ENCODE peak calls at places on chromosomes 1 and 21, in eight cellular contexts. One of them, this sample, is unnamed.

GRCh38 chr1:203127672-203128611 is at the start of gene ADORA1:
- DNase-seq in effector memory CD8-positive, alpha-beta T cell: no peak
- DNase-seq in foreskin fibroblast: peak; percentile 33
- DNase-seq in activated T-cell treated with anti-CD3 and anti-CD28 coated beads for 1 hour: no peak
- DNase-seq in HT1080: peak; percentile 46
- DNase-seq in HuH-7.5: peak; percentile 28
- DNase-seq in H54: peak; percentile 80
- DNase-seq in CD4-positive, alpha-beta T cell: no peak
- DNase-seq in this sample: peak; percentile 76

GRCh38 chr1:36525166-36525565 is 42.5 kb upstream of the CSF3R start:
- DNase-seq in effector memory CD8-positive, alpha-beta T cell: no peak
- DNase-seq in foreskin fibroblast: no peak
- DNase-seq in activated T-cell treated with anti-CD3 and anti-CD28 coated beads for 1 hour: no peak
- DNase-seq in HT1080: no peak
- DNase-seq in HuH-7.5: no peak
- DNase-seq in H54: no peak
- DNase-seq in CD4-positive, alpha-beta T cell: no peak
- DNase-seq in this sample: no peak

GRCh38 chr1:3315991-3316943 is 138.2 kb upstream of the ARHGEF16 start:
- DNase-seq in effector memory CD8-positive, alpha-beta T cell: peak; percentile 7
- DNase-seq in foreskin fibroblast: no peak
- DNase-seq in activated T-cell treated with anti-CD3 and anti-CD28 coated beads for 1 hour: no peak
- DNase-seq in HT1080: no peak
- DNase-seq in HuH-7.5: no peak
- DNase-seq in H54: no peak
- DNase-seq in CD4-positive, alpha-beta T cell: peak; percentile 5
- DNase-seq in this sample: peak; percentile 58

GRCh38 chr1:79362470-79362869 is 355.9 kb upstream of the ADGRL4 start:
- DNase-seq in effector memory CD8-positive, alpha-beta T cell: no peak
- DNase-seq in foreskin fibroblast: no peak
- DNase-seq in activated T-cell treated with anti-CD3 and anti-CD28 coated beads for 1 hour: no peak
- DNase-seq in HT1080: no peak
- DNase-seq in HuH-7.5: no peak
- DNase-seq in H54: no peak
- DNase-seq in CD4-positive, alpha-beta T cell: no peak
- DNase-seq in this sample: no peak

GRCh38 chr1:149877211-149877946 is 22.0 kb upstream of the BOLA1 start:
- DNase-seq in effector memory CD8-positive, alpha-beta T cell: no peak
- DNase-seq in foreskin fibroblast: no peak
- DNase-seq in activated T-cell treated with anti-CD3 and anti-CD28 coated beads for 1 hour: no peak
- DNase-seq in HT1080: no peak
- DNase-seq in HuH-7.5: no peak
- DNase-seq in H54: no peak
- DNase-seq in CD4-positive, alpha-beta T cell: no peak
- DNase-seq in this sample: no peak

GRCh38 chr1:178774263-178774662 is 49.2 kb downstream of the RALGPS2 start:
- DNase-seq in effector memory CD8-positive, alpha-beta T cell: no peak
- DNase-seq in foreskin fibroblast: no peak
- DNase-seq in activated T-cell treated with anti-CD3 and anti-CD28 coated beads for 1 hour: no peak
- DNase-seq in HT1080: peak; percentile 14
- DNase-seq in HuH-7.5: no peak
- DNase-seq in H54: no peak
- DNase-seq in CD4-positive, alpha-beta T cell: no peak
- DNase-seq in this sample: peak; percentile 32

GRCh38 chr1:29251164-29252130 is 15.1 kb downstream of the PTPRU start:
- DNase-seq in effector memory CD8-positive, alpha-beta T cell: no peak
- DNase-seq in foreskin fibroblast: no peak
- DNase-seq in activated T-cell treated with anti-CD3 and anti-CD28 coated beads for 1 hour: no peak
- DNase-seq in HT1080: peak; percentile 59
- DNase-seq in HuH-7.5: no peak
- DNase-seq in H54: no peak
- DNase-seq in CD4-positive, alpha-beta T cell: no peak
- DNase-seq in this sample: no peak

GRCh38 chr1:76336951-76337371 is 262.4 kb downstream of the ST6GALNAC3 start:
- DNase-seq in effector memory CD8-positive, alpha-beta T cell: no peak
- DNase-seq in foreskin fibroblast: peak; percentile 78
- DNase-seq in activated T-cell treated with anti-CD3 and anti-CD28 coated beads for 1 hour: no peak
- DNase-seq in HT1080: peak; percentile 37
- DNase-seq in HuH-7.5: no peak
- DNase-seq in H54: no peak
- DNase-seq in CD4-positive, alpha-beta T cell: no peak
- DNase-seq in this sample: peak; percentile 29

GRCh38 chr1:208218237-208219097 is 25.7 kb downstream of the PLXNA2 start:
- DNase-seq in effector memory CD8-positive, alpha-beta T cell: no peak
- DNase-seq in foreskin fibroblast: no peak
- DNase-seq in activated T-cell treated with anti-CD3 and anti-CD28 coated beads for 1 hour: no peak
- DNase-seq in HT1080: no peak
- DNase-seq in HuH-7.5: no peak
- DNase-seq in H54: no peak
- DNase-seq in CD4-positive, alpha-beta T cell: no peak
- DNase-seq in this sample: no peak

GRCh38 chr1:98940680-98941079 is 64.0 kb downstream of the PLPPR5 start:
- DNase-seq in effector memory CD8-positive, alpha-beta T cell: no peak
- DNase-seq in foreskin fibroblast: peak; percentile 70
- DNase-seq in activated T-cell treated with anti-CD3 and anti-CD28 coated beads for 1 hour: no peak
- DNase-seq in HT1080: peak; percentile 45
- DNase-seq in HuH-7.5: no peak
- DNase-seq in H54: no peak
- DNase-seq in CD4-positive, alpha-beta T cell: no peak
- DNase-seq in this sample: peak; percentile 11

GRCh38 chr1:51642739-51643142 is 25.8 kb downstream of the OSBPL9 start:
- DNase-seq in effector memory CD8-positive, alpha-beta T cell: no peak
- DNase-seq in foreskin fibroblast: peak; percentile 79
- DNase-seq in activated T-cell treated with anti-CD3 and anti-CD28 coated beads for 1 hour: no peak
- DNase-seq in HT1080: peak; percentile 15
- DNase-seq in HuH-7.5: no peak
- DNase-seq in H54: no peak
- DNase-seq in CD4-positive, alpha-beta T cell: no peak
- DNase-seq in this sample: no peak

GRCh38 chr21:44295163-44295601 is 4.7 kb upstream of the PFKL start:
- DNase-seq in effector memory CD8-positive, alpha-beta T cell: no peak
- DNase-seq in foreskin fibroblast: no peak
- DNase-seq in activated T-cell treated with anti-CD3 and anti-CD28 coated beads for 1 hour: no peak
- DNase-seq in HT1080: no peak
- DNase-seq in HuH-7.5: no peak
- DNase-seq in H54: no peak
- DNase-seq in CD4-positive, alpha-beta T cell: no peak
- DNase-seq in this sample: no peak

GRCh38 chr1:11061652-11062365 is 2.0 kb upstream of the SRM start:
- DNase-seq in effector memory CD8-positive, alpha-beta T cell: no peak
- DNase-seq in foreskin fibroblast: no peak
- DNase-seq in activated T-cell treated with anti-CD3 and anti-CD28 coated beads for 1 hour: no peak
- DNase-seq in HT1080: no peak
- DNase-seq in HuH-7.5: no peak
- DNase-seq in H54: no peak
- DNase-seq in CD4-positive, alpha-beta T cell: no peak
- DNase-seq in this sample: no peak

GRCh38 chr1:64038965-64039926 is 164.2 kb upstream of the UBE2U start:
- DNase-seq in effector memory CD8-positive, alpha-beta T cell: no peak
- DNase-seq in foreskin fibroblast: peak; percentile 100
- DNase-seq in activated T-cell treated with anti-CD3 and anti-CD28 coated beads for 1 hour: no peak
- DNase-seq in HT1080: peak; percentile 98
- DNase-seq in HuH-7.5: no peak
- DNase-seq in H54: peak; percentile 40
- DNase-seq in CD4-positive, alpha-beta T cell: no peak
- DNase-seq in this sample: peak; percentile 98

GRCh38 chr1:11641776-11642305 is 12.4 kb downstream of the FBXO2 start:
- DNase-seq in effector memory CD8-positive, alpha-beta T cell: no peak
- DNase-seq in foreskin fibroblast: no peak
- DNase-seq in activated T-cell treated with anti-CD3 and anti-CD28 coated beads for 1 hour: no peak
- DNase-seq in HT1080: no peak
- DNase-seq in HuH-7.5: no peak
- DNase-seq in H54: no peak
- DNase-seq in CD4-positive, alpha-beta T cell: no peak
- DNase-seq in this sample: no peak

GRCh38 chr1:115980998-115981993 is 5.0 kb downstream of the SLC22A15 start:
- DNase-seq in effector memory CD8-positive, alpha-beta T cell: peak; percentile 10
- DNase-seq in foreskin fibroblast: no peak
- DNase-seq in activated T-cell treated with anti-CD3 and anti-CD28 coated beads for 1 hour: no peak
- DNase-seq in HT1080: peak; percentile 50
- DNase-seq in HuH-7.5: peak; percentile 60
- DNase-seq in H54: peak; percentile 56
- DNase-seq in CD4-positive, alpha-beta T cell: no peak
- DNase-seq in this sample: peak; percentile 59

GRCh38 chr21:45698493-45698947 is 55.0 kb downstream of the PCBP3 start:
- DNase-seq in effector memory CD8-positive, alpha-beta T cell: no peak
- DNase-seq in foreskin fibroblast: peak; percentile 95
- DNase-seq in activated T-cell treated with anti-CD3 and anti-CD28 coated beads for 1 hour: no peak
- DNase-seq in HT1080: peak; percentile 64
- DNase-seq in HuH-7.5: no peak
- DNase-seq in H54: peak; percentile 21
- DNase-seq in CD4-positive, alpha-beta T cell: no peak
- DNase-seq in this sample: peak; percentile 43

GRCh38 chr1:11800756-11801433 is 4.9 kb downstream of the MTHFR start:
- DNase-seq in effector memory CD8-positive, alpha-beta T cell: no peak
- DNase-seq in foreskin fibroblast: no peak
- DNase-seq in activated T-cell treated with anti-CD3 and anti-CD28 coated beads for 1 hour: no peak
- DNase-seq in HT1080: peak; percentile 33
- DNase-seq in HuH-7.5: no peak
- DNase-seq in H54: no peak
- DNase-seq in CD4-positive, alpha-beta T cell: no peak
- DNase-seq in this sample: peak; percentile 63

GRCh38 chr1:54699936-54700525 is 15.6 kb upstream of the TTC4 start:
- DNase-seq in effector memory CD8-positive, alpha-beta T cell: no peak
- DNase-seq in foreskin fibroblast: no peak
- DNase-seq in activated T-cell treated with anti-CD3 and anti-CD28 coated beads for 1 hour: no peak
- DNase-seq in HT1080: no peak
- DNase-seq in HuH-7.5: no peak
- DNase-seq in H54: no peak
- DNase-seq in CD4-positive, alpha-beta T cell: no peak
- DNase-seq in this sample: no peak

GRCh38 chr1:15525043-15525958 is 1.3 kb upstream of the CASP9 start:
- DNase-seq in effector memory CD8-positive, alpha-beta T cell: peak; percentile 8
- DNase-seq in foreskin fibroblast: no peak
- DNase-seq in activated T-cell treated with anti-CD3 and anti-CD28 coated beads for 1 hour: no peak
- DNase-seq in HT1080: peak; percentile 82
- DNase-seq in HuH-7.5: peak; percentile 85
- DNase-seq in H54: peak; percentile 64
- DNase-seq in CD4-positive, alpha-beta T cell: no peak
- DNase-seq in this sample: peak; percentile 5

GRCh38 chr1:201213106-201213770 is 22.6 kb downstream of the IGFN1 start:
- DNase-seq in effector memory CD8-positive, alpha-beta T cell: no peak
- DNase-seq in foreskin fibroblast: no peak
- DNase-seq in activated T-cell treated with anti-CD3 and anti-CD28 coated beads for 1 hour: no peak
- DNase-seq in HT1080: no peak
- DNase-seq in HuH-7.5: no peak
- DNase-seq in H54: no peak
- DNase-seq in CD4-positive, alpha-beta T cell: no peak
- DNase-seq in this sample: no peak

GRCh38 chr1:119449964-119450363 is 35.0 kb downstream of the HSD3B2 start:
- DNase-seq in effector memory CD8-positive, alpha-beta T cell: no peak
- DNase-seq in foreskin fibroblast: no peak
- DNase-seq in activated T-cell treated with anti-CD3 and anti-CD28 coated beads for 1 hour: no peak
- DNase-seq in HT1080: peak; percentile 11
- DNase-seq in HuH-7.5: no peak
- DNase-seq in H54: no peak
- DNase-seq in CD4-positive, alpha-beta T cell: no peak
- DNase-seq in this sample: no peak

GRCh38 chr1:214923516-214923915 is 159.0 kb upstream of the KCNK2 start:
- DNase-seq in effector memory CD8-positive, alpha-beta T cell: no peak
- DNase-seq in foreskin fibroblast: no peak
- DNase-seq in activated T-cell treated with anti-CD3 and anti-CD28 coated beads for 1 hour: no peak
- DNase-seq in HT1080: no peak
- DNase-seq in HuH-7.5: no peak
- DNase-seq in H54: no peak
- DNase-seq in CD4-positive, alpha-beta T cell: no peak
- DNase-seq in this sample: no peak